ENCODE peak calls at places on chromosomes 2 and 18, in four cellular contexts. A is HL-60, Z is ascending aorta, V is neural progenitor cell. N is an unnamed sample.

GRCh38 chr2:139162456-139162855 is 382.3 kb upstream of the NXPH2 start:
- DNase-seq in V (no peak), Z (no peak), A (no peak), N (no peak)

GRCh38 chr2:54899576-54900200 is 150.6 kb downstream of the RTN4 start:
- DNase-seq in V (peak), A (no peak), Z (no peak), N (peak)

GRCh38 chr18:23422751-23423418 is 30.2 kb upstream of the RIOK3 start:
- DNase-seq in A (peak), V (no peak), Z (no peak), N (no peak)

GRCh38 chr2:133652407-133652806 is 84.1 kb upstream of the NCKAP5 start:
- DNase-seq in Z (no peak), A (no peak), V (no peak), N (no peak)

GRCh38 chr2:29920631-29921559 is 491 bp downstream of the ALK start:
- DNase-seq in V (peak), A (no peak), Z (no peak), N (no peak)

GRCh38 chr2:205133544-205133943 is 548.8 kb upstream of the NRP2 start:
- DNase-seq in A (no peak), Z (no peak), V (no peak), N (no peak)

GRCh38 chr2:124027182-124027581 is 2.1 kb downstream of the CNTNAP5 start:
- DNase-seq in Z (no peak), A (no peak), V (peak), N (no peak)

GRCh38 chr2:217398101-217398500 is 538.2 kb upstream of the TNP1 start:
- DNase-seq in A (no peak), V (no peak), Z (no peak), N (no peak)

GRCh38 chr2:109242654-109243331 is 113.8 kb downstream of the SH3RF3 start:
- DNase-seq in Z (no peak), V (no peak), A (no peak), N (no peak)

GRCh38 chr2:234676859-234677450 is 180.1 kb upstream of the ARL4C start:
- DNase-seq in V (peak), Z (no peak), A (no peak), N (no peak)

GRCh38 chr2:33011406-33011805 is 64.7 kb downstream of the LTBP1 start:
- DNase-seq in A (no peak), V (no peak), Z (no peak), N (no peak)

GRCh38 chr2:2024751-2025481 is 280.6 kb upstream of the PXDN start:
- DNase-seq in Z (no peak), A (no peak), V (no peak), N (no peak)

GRCh38 chr2:2020897-2021296 is 276.6 kb upstream of the PXDN start:
- DNase-seq in V (no peak), Z (no peak), A (no peak), N (no peak)

GRCh38 chr2:2025803-2026202 is 281.5 kb upstream of the PXDN start:
- DNase-seq in A (no peak), V (no peak), Z (no peak), N (no peak)

GRCh38 chr2:2021995-2022394 is 277.7 kb upstream of the PXDN start:
- DNase-seq in A (no peak), Z (no peak), V (no peak), N (no peak)

GRCh38 chr2:2022941-2023586 is 278.7 kb upstream of the PXDN start:
- DNase-seq in V (no peak), A (no peak), Z (no peak), N (no peak)
- H3K4me3 ChIP-seq in V (no peak), A (no peak), Z (no peak), N (no peak)

DNA sequence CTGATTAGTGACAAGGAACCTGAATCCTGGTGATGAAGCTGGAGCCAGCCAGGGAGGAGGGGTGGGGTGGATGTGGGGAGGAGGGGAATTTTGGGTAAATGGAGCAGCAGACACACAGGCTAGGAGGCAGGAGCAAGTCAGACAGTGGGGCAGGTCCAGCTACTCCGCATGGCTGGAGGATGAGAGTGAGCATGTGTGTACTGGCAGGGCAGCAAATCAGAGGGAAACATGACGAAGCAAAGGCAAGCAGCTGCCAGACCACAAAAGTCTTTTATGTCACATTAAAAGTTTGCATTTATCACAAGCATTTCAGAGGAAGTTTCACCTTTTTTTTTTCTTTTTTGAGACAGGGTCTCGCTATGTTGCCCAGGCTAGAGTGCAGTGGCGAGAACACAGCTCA is 11.9 kb upstream of the KIDINS220 start:
- DNase-seq in Z (no peak), A (no peak), V (no peak), N (no peak)
- H3K27ac ChIP-seq in Z (no peak), A (no peak), V (no peak), N (no peak)

GRCh38 chr18:7721532-7721931 is 154.4 kb downstream of the PTPRM start:
- DNase-seq in V (no peak), A (no peak), Z (no peak), N (no peak)
- H3K4me3 ChIP-seq in V (no peak), A (no peak), Z (no peak), N (no peak)

GRCh38 chr2:73611867-73612266 is 30.4 kb downstream of the NAT8 start:
- DNase-seq in A (no peak), Z (no peak), V (no peak), N (no peak)
- H3K27ac ChIP-seq in A (no peak), Z (no peak), V (no peak), N (no peak)

GRCh38 chr2:10278029-10278762 is 24.5 kb upstream of the HPCAL1 start:
- DNase-seq in V (no peak), A (peak), Z (peak), N (no peak)
- H3K4me3 ChIP-seq in V (no peak), A (no peak), Z (no peak), N (no peak)

GRCh38 chr18:72692086-72692485 is 147.9 kb upstream of the CBLN2 start:
- DNase-seq in A (no peak), Z (no peak), V (peak), N (no peak)

GRCh38 chr18:72697706-72698105 is 153.6 kb upstream of the CBLN2 start:
- DNase-seq in V (no peak), Z (no peak), A (no peak), N (no peak)

DNA sequence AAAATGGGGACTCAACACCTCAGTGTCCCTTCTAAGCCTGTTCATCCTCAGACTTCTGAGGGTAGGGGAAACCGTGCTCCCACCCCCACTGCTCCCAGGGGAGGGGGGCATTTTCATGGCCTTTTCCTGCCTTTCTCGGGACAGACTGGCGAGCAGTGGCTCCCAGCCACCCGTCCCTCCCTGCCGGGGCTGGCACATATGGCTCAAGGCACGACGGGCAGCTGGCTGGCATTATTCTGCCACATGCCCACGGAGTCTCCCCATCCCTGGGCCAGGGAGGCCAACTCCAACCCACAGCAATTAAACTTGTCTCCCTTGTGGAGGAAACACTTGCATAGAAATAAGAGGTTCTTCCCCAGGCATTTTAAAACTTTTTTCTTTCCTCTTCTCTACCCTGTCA is 148.5 kb upstream of the CBLN2 start:
- DNase-seq in A (no peak), Z (no peak), V (no peak), N (no peak)
- H3K27ac ChIP-seq in A (no peak), Z (no peak), V (no peak), N (no peak)

GRCh38 chr18:5662586-5663090 is 118.8 kb upstream of the EPB41L3 start:
- DNase-seq in Z (no peak), V (no peak), A (no peak), N (no peak)

GRCh38 chr18:5661179-5661578 is 117.4 kb upstream of the EPB41L3 start:
- DNase-seq in A (no peak), Z (no peak), V (no peak), N (no peak)
- H3K4me3 ChIP-seq in A (no peak), Z (no peak), V (no peak), N (no peak)

DNA sequence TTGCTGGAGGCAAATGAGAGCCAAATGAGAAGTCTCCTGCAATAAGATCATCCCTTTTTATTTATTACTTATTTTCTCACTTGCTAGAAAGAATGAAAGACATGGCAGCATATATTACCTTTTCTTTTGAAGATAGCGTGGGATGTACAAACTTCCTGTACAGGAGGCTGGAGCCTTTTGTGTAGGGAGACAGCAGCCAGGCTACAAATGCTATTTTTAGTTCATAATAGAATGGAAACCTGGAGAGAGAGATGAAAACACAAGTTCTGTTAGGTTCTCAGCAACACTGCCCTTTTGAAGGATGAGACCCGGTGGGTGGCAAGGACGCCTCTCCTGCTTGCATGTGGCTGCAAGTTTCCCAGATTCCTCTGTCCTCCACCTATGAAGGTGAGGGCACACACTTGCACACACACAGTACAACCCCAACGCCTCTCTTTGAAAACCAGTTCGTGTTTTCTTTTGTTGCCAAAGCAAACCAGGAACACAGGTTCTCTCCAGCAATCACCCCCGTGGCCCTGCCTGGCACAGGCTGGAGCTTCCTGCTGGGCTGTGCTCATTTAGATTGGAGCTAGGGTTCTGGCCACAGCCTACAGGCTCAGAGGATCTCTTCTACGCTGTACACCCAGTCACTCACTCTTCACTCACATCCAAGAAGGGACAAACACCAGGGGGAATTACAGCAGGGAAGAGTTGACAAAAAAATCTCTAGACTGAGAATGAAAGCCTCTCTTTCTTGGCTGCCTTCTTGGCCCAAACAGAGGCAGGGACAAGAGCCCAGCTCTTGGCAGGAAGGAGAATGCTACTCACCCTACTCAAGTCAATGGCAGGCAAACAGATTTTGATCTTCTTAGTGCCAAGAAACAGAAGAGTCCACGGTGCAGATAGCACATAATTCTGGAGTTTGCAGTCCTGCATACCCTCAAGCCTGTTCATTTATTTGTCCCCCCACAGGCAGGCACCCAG is 55.6 kb downstream of the MRPL35 start:
- DNase-seq in A (no peak), Z (no peak), V (no peak), N (no peak)
- H3K27ac ChIP-seq in A (no peak), Z (peak), V (no peak), N (no peak)

GRCh38 chr2:65550246-65550645 is 117.8 kb upstream of the SPRED2 start:
- DNase-seq in Z (no peak), A (no peak), V (peak), N (no peak)
- H3K4me3 ChIP-seq in Z (no peak), A (no peak), V (no peak), N (no peak)

DNA sequence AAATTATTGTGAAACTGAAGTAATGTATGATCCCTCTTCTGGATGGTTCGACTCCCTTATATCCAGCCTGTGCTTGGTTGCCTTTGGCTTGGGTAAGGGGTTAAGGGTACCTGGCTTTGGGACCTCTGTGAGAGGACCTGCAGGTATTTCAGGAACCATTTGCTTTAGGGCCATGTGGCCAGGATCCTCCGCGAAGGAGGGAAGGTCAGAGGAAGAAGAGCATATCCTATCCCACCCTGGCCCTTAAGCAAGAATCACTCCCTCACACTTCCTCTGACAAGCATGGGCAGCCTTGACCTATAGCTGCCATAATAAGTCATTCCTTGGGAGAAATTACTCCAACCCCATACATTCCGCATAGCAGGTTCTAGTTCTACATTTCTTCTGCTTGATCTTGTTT is 59.1 kb upstream of the TXNDC2 start:
- DNase-seq in V (no peak), A (no peak), Z (no peak), N (no peak)
- H3K27ac ChIP-seq in V (no peak), A (peak), Z (no peak), N (no peak)

N was measured in CD4-positive, alpha-beta memory T cell.